ENCODE peak calls at places on chromosome 19, in six cellular contexts. One of them, this sample, is unnamed.

GRCh38 chr19:38988632-38989031 is 13.1 kb upstream of the FBXO17 start:
- DNase-seq in HepG2: no peak
- DNase-seq in HCT116: no peak
- DNase-seq in SK-N-SH: no peak
- DNase-seq in K562: no peak
- DNase-seq in endothelial cell of umbilical vein: no peak
- DNase-seq in this sample: no peak

GRCh38 chr19:53308339-53308811 is 25.2 kb upstream of the ZNF845 start:
- DNase-seq in K562: peak
- DNase-seq in HepG2: no peak
- DNase-seq in SK-N-SH: peak
- DNase-seq in endothelial cell of umbilical vein: peak
- DNase-seq in HCT116: no peak
- DNase-seq in this sample: no peak

GRCh38 chr19:30696514-30696913 is 324.3 kb downstream of the ZNF536 start:
- DNase-seq in SK-N-SH: peak
- DNase-seq in K562: peak
- DNase-seq in HCT116: no peak
- DNase-seq in endothelial cell of umbilical vein: no peak
- DNase-seq in HepG2: no peak
- DNase-seq in this sample: peak

GRCh38 chr19:41263042-41263849 is 926 bp upstream of the HNRNPUL1 start:
- DNase-seq in HCT116: no peak
- DNase-seq in endothelial cell of umbilical vein: no peak
- DNase-seq in K562: peak
- DNase-seq in HepG2: peak
- DNase-seq in SK-N-SH: peak
- DNase-seq in this sample: peak

GRCh38 chr19:47267350-47267759 is 7.3 kb upstream of the INAFM1 start:
- DNase-seq in K562: no peak
- DNase-seq in SK-N-SH: no peak
- DNase-seq in HepG2: no peak
- DNase-seq in HCT116: no peak
- DNase-seq in endothelial cell of umbilical vein: no peak
- DNase-seq in this sample: no peak

GRCh38 chr19:17454579-17454978 is 6.1 kb upstream of the TMEM221 start:
- DNase-seq in K562: no peak
- DNase-seq in endothelial cell of umbilical vein: no peak
- DNase-seq in HepG2: no peak
- DNase-seq in SK-N-SH: peak
- DNase-seq in HCT116: no peak
- DNase-seq in this sample: no peak

GRCh38 chr19:38223617-38224013 is 407 bp downstream of the DPF1 start:
- DNase-seq in SK-N-SH: no peak
- DNase-seq in HCT116: no peak
- DNase-seq in endothelial cell of umbilical vein: no peak
- DNase-seq in HepG2: no peak
- DNase-seq in K562: no peak
- DNase-seq in this sample: no peak

GRCh38 chr19:40278361-40279045 is 6.6 kb downstream of the AKT2 start:
- DNase-seq in K562: no peak
- DNase-seq in SK-N-SH: no peak
- DNase-seq in HepG2: no peak
- DNase-seq in endothelial cell of umbilical vein: no peak
- DNase-seq in HCT116: no peak
- DNase-seq in this sample: no peak

GRCh38 chr19:38394488-38394887 is 6.0 kb downstream of the SPRED3 start:
- DNase-seq in HCT116: no peak
- DNase-seq in endothelial cell of umbilical vein: peak
- DNase-seq in K562: no peak
- DNase-seq in HepG2: peak
- DNase-seq in SK-N-SH: no peak
- DNase-seq in this sample: no peak

GRCh38 chr19:3046621-3047306 is 15.5 kb downstream of the TLE5 start:
- DNase-seq in HepG2: no peak
- DNase-seq in SK-N-SH: peak
- DNase-seq in endothelial cell of umbilical vein: no peak
- DNase-seq in HCT116: no peak
- DNase-seq in K562: peak
- DNase-seq in this sample: no peak

GRCh38 chr19:6458695-6459355 is 767 bp downstream of the SLC25A23 start:
- DNase-seq in K562: no peak
- DNase-seq in endothelial cell of umbilical vein: no peak
- DNase-seq in SK-N-SH: no peak
- DNase-seq in HepG2: no peak
- DNase-seq in HCT116: no peak
- DNase-seq in this sample: no peak

GRCh38 chr19:53870485-53870844 is 2.8 kb downstream of the MYADM start:
- DNase-seq in K562: no peak
- DNase-seq in HepG2: no peak
- DNase-seq in endothelial cell of umbilical vein: no peak
- DNase-seq in SK-N-SH: no peak
- DNase-seq in HCT116: no peak
- DNase-seq in this sample: peak

GRCh38 chr19:1750343-1751021 is 2.8 kb upstream of the ONECUT3 start:
- DNase-seq in K562: no peak
- DNase-seq in SK-N-SH: no peak
- DNase-seq in endothelial cell of umbilical vein: no peak
- DNase-seq in HCT116: no peak
- DNase-seq in HepG2: no peak
- DNase-seq in this sample: no peak

GRCh38 chr19:1751367-1752008 is 1.8 kb upstream of the ONECUT3 start:
- DNase-seq in SK-N-SH: no peak
- DNase-seq in HepG2: no peak
- DNase-seq in HCT116: no peak
- DNase-seq in K562: no peak
- DNase-seq in endothelial cell of umbilical vein: no peak
- DNase-seq in this sample: no peak

GRCh38 chr19:1748115-1748702 is 5.1 kb upstream of the ONECUT3 start:
- DNase-seq in SK-N-SH: no peak
- DNase-seq in endothelial cell of umbilical vein: no peak
- DNase-seq in K562: no peak
- DNase-seq in HepG2: no peak
- DNase-seq in HCT116: no peak
- DNase-seq in this sample: no peak

GRCh38 chr19:1748703-1749341 is 4.5 kb upstream of the ONECUT3 start:
- DNase-seq in HCT116: no peak
- DNase-seq in SK-N-SH: no peak
- DNase-seq in K562: no peak
- DNase-seq in HepG2: no peak
- DNase-seq in endothelial cell of umbilical vein: no peak
- DNase-seq in this sample: no peak

GRCh38 chr19:1749373-1750342 is 3.6 kb upstream of the ONECUT3 start:
- DNase-seq in SK-N-SH: no peak
- DNase-seq in K562: no peak
- DNase-seq in endothelial cell of umbilical vein: no peak
- DNase-seq in HepG2: no peak
- DNase-seq in HCT116: no peak
- DNase-seq in this sample: no peak
- H3K4me3 ChIP-seq in SK-N-SH: no peak
- H3K4me3 ChIP-seq in K562: no peak
- H3K4me3 ChIP-seq in endothelial cell of umbilical vein: no peak
- H3K4me3 ChIP-seq in HepG2: no peak
- H3K4me3 ChIP-seq in HCT116: peak
- H3K4me3 ChIP-seq in this sample: peak

GRCh38 chr19:55838906-55839305 is 2.6 kb downstream of the NLRP4 start:
- DNase-seq in endothelial cell of umbilical vein: no peak
- DNase-seq in SK-N-SH: no peak
- DNase-seq in HepG2: no peak
- DNase-seq in K562: no peak
- DNase-seq in HCT116: no peak
- DNase-seq in this sample: no peak
- TF ChIP-seq MAX in endothelial cell of umbilical vein: no peak
- TF ChIP-seq MAX in SK-N-SH: no peak
- TF ChIP-seq MAX in HepG2: no peak
- TF ChIP-seq MAX in K562: no peak
- TF ChIP-seq MAX in HCT116: no peak
- TF ChIP-seq MAX in this sample: no peak

GRCh38 chr19:8831373-8831772 is 731 bp downstream of the ZNF558 start:
- DNase-seq in HepG2: no peak
- DNase-seq in K562: no peak
- DNase-seq in HCT116: no peak
- DNase-seq in endothelial cell of umbilical vein: no peak
- DNase-seq in SK-N-SH: no peak
- DNase-seq in this sample: no peak
- H3K4me3 ChIP-seq in HepG2: peak
- H3K4me3 ChIP-seq in K562: peak
- H3K4me3 ChIP-seq in HCT116: peak
- H3K4me3 ChIP-seq in endothelial cell of umbilical vein: no peak
- H3K4me3 ChIP-seq in SK-N-SH: peak
- H3K4me3 ChIP-seq in this sample: peak

GRCh38 chr19:21022996-21023395 is 2.5 kb downstream of the ZNF430 start:
- DNase-seq in K562: no peak
- DNase-seq in SK-N-SH: no peak
- DNase-seq in HepG2: peak
- DNase-seq in endothelial cell of umbilical vein: no peak
- DNase-seq in HCT116: peak
- DNase-seq in this sample: no peak

GRCh38 chr19:21023901-21024300 is 3.4 kb downstream of the ZNF430 start:
- DNase-seq in HCT116: no peak
- DNase-seq in HepG2: no peak
- DNase-seq in K562: no peak
- DNase-seq in endothelial cell of umbilical vein: no peak
- DNase-seq in SK-N-SH: no peak
- DNase-seq in this sample: no peak

DNA sequence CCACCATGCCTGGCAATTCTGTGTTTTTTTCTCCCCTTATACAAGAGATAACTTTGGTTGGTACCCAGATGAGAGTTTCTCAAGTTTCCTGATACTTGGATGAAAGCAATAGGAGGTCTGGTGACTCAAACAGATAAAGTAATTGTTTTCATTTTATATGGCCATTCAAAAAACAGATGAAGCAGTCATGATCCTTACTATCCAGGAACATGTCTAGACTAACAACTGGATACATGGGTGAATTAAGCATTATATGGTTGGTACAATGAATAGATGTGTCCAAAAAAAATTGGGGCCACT is 8.5 kb downstream of the ZNF430 start:
- DNase-seq in K562: no peak
- DNase-seq in HCT116: no peak
- DNase-seq in endothelial cell of umbilical vein: no peak
- DNase-seq in HepG2: no peak
- DNase-seq in SK-N-SH: no peak
- DNase-seq in this sample: no peak
- TF ChIP-seq MAX in K562: no peak
- TF ChIP-seq MAX in HCT116: no peak
- TF ChIP-seq MAX in endothelial cell of umbilical vein: no peak
- TF ChIP-seq MAX in HepG2: no peak
- TF ChIP-seq MAX in SK-N-SH: no peak
- TF ChIP-seq MAX in this sample: no peak

GRCh38 chr19:4977299-4978174 is 8.6 kb downstream of the KDM4B start:
- DNase-seq in SK-N-SH: peak
- DNase-seq in HepG2: no peak
- DNase-seq in HCT116: no peak
- DNase-seq in K562: no peak
- DNase-seq in endothelial cell of umbilical vein: no peak
- DNase-seq in this sample: no peak
- H3K4me3 ChIP-seq in SK-N-SH: no peak
- H3K4me3 ChIP-seq in HepG2: no peak
- H3K4me3 ChIP-seq in HCT116: no peak
- H3K4me3 ChIP-seq in K562: no peak
- H3K4me3 ChIP-seq in endothelial cell of umbilical vein: no peak
- H3K4me3 ChIP-seq in this sample: no peak

GRCh38 chr19:49468746-49469447 is 5.1 kb upstream of the FLT3LG start:
- DNase-seq in endothelial cell of umbilical vein: no peak
- DNase-seq in SK-N-SH: no peak
- DNase-seq in HepG2: no peak
- DNase-seq in K562: peak
- DNase-seq in HCT116: no peak
- DNase-seq in this sample: peak

GRCh38 chr19:49468199-49468598 is 5.8 kb upstream of the FLT3LG start:
- DNase-seq in SK-N-SH: no peak
- DNase-seq in endothelial cell of umbilical vein: no peak
- DNase-seq in K562: no peak
- DNase-seq in HepG2: no peak
- DNase-seq in HCT116: no peak
- DNase-seq in this sample: no peak

GRCh38 chr19:49470615-49470978 is 3.4 kb upstream of the FLT3LG start:
- DNase-seq in endothelial cell of umbilical vein: no peak
- DNase-seq in HCT116: no peak
- DNase-seq in HepG2: no peak
- DNase-seq in K562: no peak
- DNase-seq in SK-N-SH: no peak
- DNase-seq in this sample: no peak

GRCh38 chr19:49472936-49473335 is 1.1 kb upstream of the FLT3LG start:
- DNase-seq in K562: no peak
- DNase-seq in HCT116: no peak
- DNase-seq in SK-N-SH: no peak
- DNase-seq in endothelial cell of umbilical vein: no peak
- DNase-seq in HepG2: no peak
- DNase-seq in this sample: no peak

DNA sequence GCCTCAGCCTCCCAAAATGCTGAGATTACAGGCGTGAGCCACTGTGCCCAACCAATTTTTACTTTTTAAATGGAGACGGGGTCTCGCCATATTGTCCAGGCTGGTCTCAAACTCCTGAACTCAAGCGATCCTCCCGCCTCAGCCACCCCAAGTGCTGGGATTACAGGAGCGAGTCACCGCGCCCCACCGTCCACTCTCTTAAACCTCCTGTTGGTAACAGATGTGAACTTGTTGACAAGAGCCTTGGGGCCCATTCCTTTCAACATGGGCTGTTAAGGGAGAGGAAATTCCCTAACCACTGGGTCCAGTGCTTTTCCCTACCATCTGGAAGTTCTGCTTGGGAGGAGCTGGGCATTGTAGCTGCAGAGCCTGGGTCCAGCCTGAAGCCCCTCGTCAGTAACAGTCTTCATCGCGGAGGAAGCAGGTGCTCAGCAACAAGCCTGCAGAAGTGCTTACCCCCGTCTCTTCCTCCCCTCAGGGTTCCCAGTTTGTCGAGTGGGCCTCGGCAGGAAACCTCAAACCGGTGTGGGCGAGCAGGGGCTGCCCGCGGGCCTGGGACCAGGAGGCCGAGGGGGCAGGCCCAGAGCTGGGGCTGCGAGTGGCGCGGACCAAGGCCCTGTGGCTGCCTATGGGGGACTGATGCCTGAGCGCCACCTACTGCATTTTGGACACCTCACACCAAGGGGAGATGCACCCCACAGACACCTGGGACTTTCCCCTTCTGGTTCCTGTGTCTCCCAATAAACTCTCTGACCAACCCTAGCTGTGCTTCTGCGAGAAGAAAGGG is 4.0 kb upstream of the FLT3LG start:
- DNase-seq in SK-N-SH: no peak
- DNase-seq in HepG2: no peak
- DNase-seq in K562: no peak
- DNase-seq in endothelial cell of umbilical vein: no peak
- DNase-seq in HCT116: no peak
- DNase-seq in this sample: peak
- TF ChIP-seq MAX in SK-N-SH: no peak
- TF ChIP-seq MAX in HepG2: no peak
- TF ChIP-seq MAX in K562: no peak
- TF ChIP-seq MAX in endothelial cell of umbilical vein: no peak
- TF ChIP-seq MAX in HCT116: no peak
- TF ChIP-seq MAX in this sample: no peak